ENCODE peak calls at places on chromosomes 7 and 10, in six cellular contexts. D, B, K, F, Q and U are unnamed samples.

GRCh38 chr7:105304040-105304895 is 84.5 kb downstream of the SRPK2 start:
- DNase-seq in Q (no peak), K (peak; percentile 67), D (no peak), B (peak; percentile 11), F (peak; percentile 62), U (peak; percentile 49)

GRCh38 chr10:29039659-29040309 is 249.1 kb upstream of the LYZL1 start:
- DNase-seq in F (no peak), B (peak; percentile 13), K (peak; percentile 29), Q (no peak), D (no peak), U (peak; percentile 95)

GRCh38 chr10:97849491-97850402 is at the start of gene GOLGA7B:
- DNase-seq in Q (peak; percentile 29), B (no peak), D (no peak), F (peak; percentile 52), K (peak; percentile 35), U (peak; percentile 7)

GRCh38 chr7:41973331-41973730 is 263.7 kb downstream of the GLI3 start:
- DNase-seq in B (no peak), F (no peak), K (no peak), D (no peak), Q (no peak), U (no peak)

GRCh38 chr7:30164567-30164966 is 29.8 kb downstream of the MTURN start:
- DNase-seq in Q (no peak), B (peak; percentile 55), K (peak; percentile 76), F (peak; percentile 82), D (no peak), U (peak; percentile 65)

GRCh38 chr7:146772581-146772980 is 656.0 kb downstream of the CNTNAP2 start:
- DNase-seq in B (no peak), F (no peak), D (no peak), K (peak; percentile 4), Q (no peak), U (no peak)

GRCh38 chr10:124096494-124096893 is 3.1 kb upstream of the CHST15 start:
- DNase-seq in B (no peak), Q (no peak), K (no peak), F (no peak), D (no peak), U (no peak)

GRCh38 chr7:36538126-36538525 is 148.5 kb downstream of the ANLN start:
- DNase-seq in D (no peak), B (no peak), F (no peak), Q (no peak), K (peak; percentile 45), U (no peak)

GRCh38 chr10:49745756-49746155 is 16.4 kb downstream of the OGDHL start:
- DNase-seq in K (no peak), Q (no peak), B (no peak), D (no peak), F (no peak), U (no peak)

GRCh38 chr10:131178521-131178920 is 133.0 kb downstream of the TCERG1L start:
- DNase-seq in Q (no peak), F (no peak), B (no peak), K (no peak), D (no peak), U (no peak)

GRCh38 chr7:23396222-23396621 is 74.1 kb downstream of the IGF2BP3 start:
- DNase-seq in Q (no peak), D (no peak), B (peak; percentile 32), F (no peak), K (no peak), U (peak; percentile 85)

GRCh38 chr7:2830609-2831376 is 13.3 kb downstream of the GNA12 start:
- DNase-seq in Q (no peak), K (no peak), D (no peak), B (no peak), F (no peak), U (no peak)

GRCh38 chr7:135316648-135317313 is 83.1 kb downstream of the STRA8 start:
- DNase-seq in F (no peak), Q (no peak), K (no peak), B (no peak), D (no peak), U (no peak)

GRCh38 chr7:142711722-142712616 is 37.3 kb upstream of the PRSS1 start:
- DNase-seq in F (peak; percentile 38), D (no peak), Q (no peak), K (peak; percentile 66), B (peak; percentile 27), U (peak; percentile 23)

GRCh38 chr10:130970341-130971122 is 341.0 kb downstream of the TCERG1L start:
- DNase-seq in F (no peak), Q (no peak), B (no peak), K (no peak), D (no peak), U (no peak)

GRCh38 chr7:30750574-30751256 is 1.2 kb upstream of the INMT start:
- DNase-seq in B (no peak), Q (peak; percentile 82), D (no peak), K (no peak), F (no peak), U (peak; percentile 98)

GRCh38 chr10:89782470-89782869 is 81.1 kb downstream of the KIF20B start:
- DNase-seq in F (no peak), B (no peak), Q (no peak), K (no peak), D (no peak), U (no peak)

GRCh38 chr7:16929146-16929762 is 47.5 kb upstream of the AGR3 start:
- DNase-seq in F (no peak), B (no peak), D (no peak), K (no peak), Q (no peak), U (no peak)

GRCh38 chr7:131011976-131012375 is 278.0 kb upstream of the KLF14 start:
- DNase-seq in D (no peak), B (peak; percentile 51), K (peak; percentile 54), Q (no peak), F (peak; percentile 74), U (peak; percentile 95)

GRCh38 chr10:122643931-122644534 is 55.6 kb downstream of the C10orf120 start:
- DNase-seq in K (no peak), F (no peak), D (no peak), B (no peak), Q (no peak), U (no peak)

GRCh38 chr7:117014673-117015133 is 61.4 kb downstream of the ST7 start:
- DNase-seq in K (no peak), B (no peak), Q (peak; percentile 68), D (no peak), F (peak; percentile 32), U (peak; percentile 31)

GRCh38 chr10:70714961-70715360 is 42.7 kb downstream of the ADAMTS14 start:
- DNase-seq in B (no peak), F (no peak), K (no peak), D (no peak), Q (no peak), U (no peak)

GRCh38 chr10:42790835-42791234 is 8.2 kb downstream of the BMS1 start:
- DNase-seq in D (no peak), B (no peak), F (no peak), K (no peak), Q (no peak), U (peak; percentile 12)

GRCh38 chr7:110534241-110534931 is 556.5 kb upstream of the LRRN3 start:
- DNase-seq in B (peak; percentile 89), K (no peak), Q (no peak), D (no peak), F (peak; percentile 97), U (peak; percentile 28)

GRCh38 chr10:122510736-122511135 is 49.4 kb downstream of the HTRA1 start:
- DNase-seq in B (no peak), D (no peak), K (no peak), Q (no peak), F (no peak), U (no peak)

GRCh38 chr10:113056468-113057021 is 106.5 kb downstream of the TCF7L2 start:
- DNase-seq in Q (no peak), B (no peak), D (no peak), K (no peak), F (peak; percentile 75), U (peak; percentile 88)

GRCh38 chr10:125035136-125035535 is 93.2 kb downstream of the ZRANB1 start:
- DNase-seq in D (no peak), Q (no peak), B (peak; percentile 40), F (peak; percentile 89), K (peak; percentile 90), U (peak; percentile 92)

GRCh38 chr7:106570948-106571418 is 90.0 kb downstream of the CCDC71L start:
- DNase-seq in D (no peak), F (no peak), Q (no peak), K (no peak), B (no peak), U (peak; percentile 15)

GRCh38 chr7:117834983-117835664 is 38.1 kb downstream of the CTTNBP2 start:
- DNase-seq in B (no peak), F (no peak), D (no peak), Q (no peak), K (no peak), U (no peak)

GRCh38 chr10:98205351-98205750 is 62.6 kb downstream of the LOXL4 start:
- DNase-seq in K (no peak), F (no peak), Q (no peak), B (no peak), D (no peak), U (no peak)

GRCh38 chr10:61289813-61290212 is 163.4 kb downstream of the TMEM26 start:
- DNase-seq in B (no peak), Q (no peak), D (no peak), K (no peak), F (no peak), U (no peak)

GRCh38 chr7:102398543-102398942 is 2.4 kb downstream of the PRKRIP1 start:
- DNase-seq in B (no peak), K (no peak), D (no peak), Q (no peak), F (no peak), U (no peak)

GRCh38 chr7:28615091-28615490 is 202.8 kb downstream of the CREB5 start:
- DNase-seq in D (no peak), F (no peak), Q (no peak), B (peak; percentile 15), K (peak; percentile 23), U (no peak)
- TF ChIP-seq CTCF in D (no peak), F (no peak), Q (no peak), B (no peak), K (peak; percentile 47), U (peak; percentile 40)

GRCh38 chr7:148967032-148967372 is 61.3 kb downstream of the PDIA4 start:
- DNase-seq in F (no peak), Q (no peak), D (no peak), K (no peak), B (no peak), U (no peak)
- H3K4me3 ChIP-seq in F (no peak overlapping the region), Q (peak overlapping the region; percentile 45), D (peak overlapping the region; percentile 24), K (peak overlapping the region; percentile 67), B (peak overlapping the region; percentile 42), U (peak overlapping the region; percentile 46)

GRCh38 chr10:116195039-116195438 is 78.0 kb downstream of the GFRA1 start:
- DNase-seq in D (no peak), Q (no peak), K (no peak), F (no peak), B (no peak), U (no peak)
- TF ChIP-seq CTCF in D (no peak), Q (no peak), K (no peak), F (no peak), B (no peak), U (no peak)

GRCh38 chr10:62374862-62375710 is 917 bp downstream of the ZNF365 start:
- DNase-seq in F (peak; percentile 78), Q (no peak), K (peak; percentile 95), B (peak; percentile 29), D (no peak), U (peak; percentile 12)
- H3K4me3 ChIP-seq in F (no peak overlapping the region), Q (peak overlapping the region; percentile 62), K (peak overlapping the region; percentile 75), B (peak overlapping the region; percentile 63), D (peak overlapping the region; percentile 55), U (no peak overlapping the region)